ENCODE peak calls at places on chromosomes 1 and 21, in five cellular contexts. D, Q, J, Z and T are unnamed samples. For H3K4me1, the result is how much of the 10 kb centered on the place peaks cover.

GRCh38 chr1:75991497-75992114 is 59.4 kb upstream of the ASB17 start:
- DNase-seq in D (peak), Q (peak), J (no peak), Z (peak), T (peak)

GRCh38 chr1:96579639-96580038 is 141.9 kb upstream of the PTBP2 start:
- DNase-seq in D (no peak), Q (no peak), J (no peak), Z (no peak), T (no peak)

GRCh38 chr1:64487061-64487460 is 17.1 kb downstream of the CACHD1 start:
- DNase-seq in D (no peak), Q (no peak), J (no peak), Z (no peak), T (no peak)

GRCh38 chr21:14864211-14865021 is 200.4 kb downstream of the NRIP1 start:
- DNase-seq in D (peak), Q (peak), J (no peak), Z (no peak), T (peak)

GRCh38 chr1:179288977-179289376 is 4.6 kb upstream of the SOAT1 start:
- DNase-seq in D (no peak), Q (no peak), J (no peak), Z (no peak), T (no peak)

GRCh38 chr1:198605426-198605825 is 33.4 kb upstream of the PTPRC start:
- DNase-seq in D (no peak), Q (no peak), J (no peak), Z (no peak), T (no peak)

GRCh38 chr1:57485643-57486042 is 61.8 kb upstream of the DAB1 start:
- DNase-seq in D (no peak), Q (no peak), J (no peak), Z (no peak), T (no peak)

GRCh38 chr21:36753556-36753955 is 54.6 kb downstream of the SIM2 start:
- DNase-seq in D (no peak), Q (no peak), J (no peak), Z (no peak), T (no peak)

GRCh38 chr1:25700626-25701025 is 84.0 kb downstream of the MAN1C1 start:
- DNase-seq in D (no peak), Q (no peak), J (no peak), Z (no peak), T (peak)

GRCh38 chr1:53545663-53546408 is 86.6 kb downstream of the DMRTB1 start:
- DNase-seq in D (peak), Q (no peak), J (no peak), Z (no peak), T (peak)

GRCh38 chr1:91026777-91027176 is 4.9 kb upstream of the ZNF644 start:
- DNase-seq in D (no peak), Q (no peak), J (no peak), Z (no peak), T (no peak)

GRCh38 chr1:239527046-239527693 is 140.8 kb downstream of the CHRM3 start:
- DNase-seq in D (no peak), Q (no peak), J (no peak), Z (no peak), T (no peak)

GRCh38 chr1:184629261-184629660 is 125.4 kb downstream of the EDEM3 start:
- DNase-seq in D (no peak), Q (no peak), J (no peak), Z (no peak), T (no peak)
- TF ChIP-seq POLR2A in D (no peak), Q (no peak), J (no peak), Z (no peak), T (no peak)

DNA sequence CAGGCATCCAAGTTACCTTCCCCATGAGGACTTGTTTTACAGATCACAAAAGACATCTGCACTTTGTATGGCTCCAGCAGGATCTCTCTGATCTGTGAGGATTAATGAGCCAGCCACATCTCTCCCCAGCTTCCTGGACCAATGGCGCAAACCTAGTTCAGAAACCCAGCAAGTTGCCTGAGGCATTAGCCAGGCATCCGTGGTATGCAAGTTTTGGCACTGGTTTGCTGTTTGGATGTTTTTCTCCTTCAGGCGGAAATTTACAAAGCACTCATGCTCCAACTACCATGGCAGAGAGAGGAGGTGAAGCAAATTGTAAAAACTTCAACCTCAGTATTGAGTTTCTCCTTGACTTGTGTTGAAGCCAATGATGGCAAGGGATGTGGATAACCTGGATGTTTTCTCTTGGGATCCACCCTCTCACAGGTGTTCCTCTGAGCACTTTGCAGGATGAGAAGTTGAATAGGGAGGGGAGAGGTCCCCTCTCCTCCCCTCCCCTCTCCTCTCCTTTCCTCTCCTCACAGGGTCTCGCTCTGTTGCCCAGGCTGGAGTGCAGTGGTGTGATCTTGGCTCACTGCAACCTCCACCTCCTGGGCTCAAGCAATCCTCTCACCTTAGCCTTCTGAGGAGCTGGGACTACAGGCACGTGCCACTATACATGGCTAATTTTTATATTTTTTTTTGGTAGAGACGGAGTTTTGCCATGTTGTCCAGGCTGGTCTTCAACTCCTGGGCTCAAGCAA is 25.6 kb upstream of the ENO1 start:
- DNase-seq in D (peak), Q (no peak), J (no peak), Z (no peak), T (no peak)
- H3K27ac ChIP-seq in D (no peak), Q (no peak), J (peak), Z (peak), T (no peak)

GRCh38 chr1:201883266-201883665 is 5.4 kb upstream of the SHISA4 start:
- DNase-seq in D (no peak), Q (no peak), J (peak), Z (no peak), T (no peak)

GRCh38 chr1:201883786-201884185 is 4.9 kb upstream of the SHISA4 start:
- DNase-seq in D (peak), Q (no peak), J (peak), Z (no peak), T (peak)

GRCh38 chr1:201881617-201882016 is 7.1 kb upstream of the SHISA4 start:
- DNase-seq in D (no peak), Q (no peak), J (peak), Z (no peak), T (no peak)

GRCh38 chr1:201880928-201881571 is 7.6 kb upstream of the SHISA4 start:
- DNase-seq in D (no peak), Q (no peak), J (peak), Z (no peak), T (no peak)

GRCh38 chr1:201882665-201883132 is 6.0 kb upstream of the SHISA4 start:
- DNase-seq in D (no peak), Q (no peak), J (peak), Z (no peak), T (no peak)
- H3K4me1 ChIP-seq in D (under half), Q (under half), J (under half), Z (under half), T (under half)

GRCh38 chr1:74363220-74363619 is 128.0 kb downstream of the TNNI3K start:
- DNase-seq in D (no peak), Q (no peak), J (no peak), Z (no peak), T (peak)
- TF ChIP-seq POLR2A in D (no peak), Q (no peak), J (no peak), Z (no peak), T (no peak)

DNA sequence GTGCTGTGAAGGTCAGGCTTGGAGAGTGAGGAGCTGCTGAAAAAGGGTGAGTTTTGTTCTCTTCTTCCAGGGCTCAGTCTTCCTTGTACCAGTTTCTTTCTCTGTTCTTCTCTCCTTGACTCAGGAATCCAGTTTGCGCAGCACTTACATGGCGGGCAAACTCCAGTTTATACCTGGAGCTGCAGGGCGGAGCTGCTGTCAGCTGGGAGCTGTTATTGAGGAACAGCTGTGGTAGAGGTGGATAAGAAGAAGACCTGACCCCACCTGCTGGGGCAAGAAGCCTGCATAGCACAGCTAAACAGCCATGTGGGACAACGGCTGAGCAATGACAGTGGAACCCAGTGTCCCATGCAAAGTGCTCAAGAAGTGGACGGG is 46.2 kb downstream of the GALNT2 start:
- DNase-seq in D (no peak), Q (no peak), J (no peak), Z (no peak), T (no peak)
- H3K27ac ChIP-seq in D (peak), Q (peak), J (peak), Z (no peak), T (peak)

DNA sequence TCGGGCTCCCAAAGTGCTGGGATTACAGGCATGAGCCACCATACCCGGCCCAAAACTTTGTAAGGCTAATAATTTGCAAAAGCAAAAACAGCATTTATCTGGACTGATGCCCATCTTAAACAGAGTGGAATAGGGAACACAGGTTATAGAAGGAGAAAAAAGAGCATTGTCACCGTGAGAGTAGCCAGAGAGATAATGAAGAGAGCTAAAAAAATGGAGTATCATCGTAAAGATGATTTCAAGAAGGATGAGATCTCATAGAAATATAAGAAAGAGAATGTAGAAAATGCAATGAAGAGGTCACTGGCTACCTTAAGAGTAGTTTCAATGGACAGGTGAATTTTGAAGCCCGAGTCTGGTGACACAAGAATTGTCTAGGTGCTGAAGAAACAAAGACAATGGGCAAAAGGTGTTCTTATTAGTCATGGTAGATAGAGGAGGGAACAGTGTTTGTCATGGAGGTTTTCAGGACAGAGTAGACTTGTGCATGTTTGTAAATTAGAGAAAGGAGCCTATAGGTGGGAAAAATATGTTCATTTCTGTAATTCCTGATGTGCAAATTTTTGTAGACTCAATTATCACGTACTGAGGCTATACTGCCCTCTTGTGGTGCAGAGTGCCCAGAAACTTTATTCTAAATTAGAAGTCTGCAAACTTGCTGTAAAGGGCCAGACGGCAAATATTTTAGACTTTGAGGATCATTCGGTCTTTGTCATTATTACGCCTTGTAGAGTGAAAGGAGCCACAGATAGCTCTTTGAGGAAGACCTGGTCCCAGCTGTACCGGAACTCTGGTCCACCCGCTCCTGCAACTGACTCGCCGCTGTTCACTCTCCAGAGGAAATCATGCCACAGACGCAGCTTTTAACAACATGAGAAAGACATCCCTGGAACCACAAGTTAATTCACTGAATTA is 8.1 kb upstream of the TMEM183A start:
- DNase-seq in D (peak), Q (peak), J (no peak), Z (no peak), T (peak)
- H3K4me1 ChIP-seq in D (under half), Q (under half), J (under half), Z (under half), T (under half)

DNA sequence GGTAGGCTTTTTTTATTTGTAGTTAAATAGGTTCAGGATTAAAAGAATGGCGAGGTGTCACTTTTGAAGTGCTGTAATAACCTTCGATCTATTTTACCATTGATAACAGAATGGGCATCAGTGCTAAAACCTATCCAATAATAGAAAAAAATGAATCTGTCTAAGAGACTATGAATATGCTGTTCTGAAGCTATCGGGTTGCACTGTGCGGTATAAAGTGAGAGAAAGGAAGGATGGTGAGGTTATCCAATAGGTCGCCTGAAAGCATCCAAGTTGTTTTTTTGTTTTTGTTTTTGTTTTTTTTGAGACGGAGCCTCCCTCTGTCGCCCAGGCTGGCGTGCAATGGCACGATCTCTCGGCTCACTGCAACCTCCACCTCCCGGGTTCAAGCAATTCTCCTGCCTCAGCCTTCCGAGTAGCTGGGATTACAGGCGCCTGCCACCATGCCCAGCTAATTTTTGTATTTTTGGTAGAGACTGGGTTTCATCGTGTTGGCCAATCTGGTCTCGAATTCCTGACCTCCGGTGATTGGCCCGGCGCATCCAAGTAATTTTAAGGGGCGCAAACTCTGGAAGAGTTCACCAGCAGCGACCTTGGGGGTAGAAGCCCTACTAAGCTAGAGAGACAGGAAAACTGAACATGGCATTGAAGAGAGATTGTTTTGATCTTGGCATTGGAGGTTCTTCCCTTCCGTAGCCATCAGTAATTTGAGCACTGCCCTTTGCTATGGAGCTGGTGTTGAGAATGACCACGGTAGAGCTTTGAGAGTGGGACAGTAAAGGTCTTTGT is 8.7 kb upstream of the MDM4 start:
- DNase-seq in D (no peak), Q (peak), J (no peak), Z (no peak), T (no peak)
- TF ChIP-seq POLR2A in D (no peak), Q (no peak), J (no peak), Z (no peak), T (no peak)

GRCh38 chr1:101257500-101258325 is 20.9 kb downstream of the S1PR1 start:
- DNase-seq in D (no peak), Q (no peak), J (no peak), Z (no peak), T (no peak)
- H3K27ac ChIP-seq in D (no peak), Q (no peak), J (no peak), Z (peak), T (no peak)

DNA sequence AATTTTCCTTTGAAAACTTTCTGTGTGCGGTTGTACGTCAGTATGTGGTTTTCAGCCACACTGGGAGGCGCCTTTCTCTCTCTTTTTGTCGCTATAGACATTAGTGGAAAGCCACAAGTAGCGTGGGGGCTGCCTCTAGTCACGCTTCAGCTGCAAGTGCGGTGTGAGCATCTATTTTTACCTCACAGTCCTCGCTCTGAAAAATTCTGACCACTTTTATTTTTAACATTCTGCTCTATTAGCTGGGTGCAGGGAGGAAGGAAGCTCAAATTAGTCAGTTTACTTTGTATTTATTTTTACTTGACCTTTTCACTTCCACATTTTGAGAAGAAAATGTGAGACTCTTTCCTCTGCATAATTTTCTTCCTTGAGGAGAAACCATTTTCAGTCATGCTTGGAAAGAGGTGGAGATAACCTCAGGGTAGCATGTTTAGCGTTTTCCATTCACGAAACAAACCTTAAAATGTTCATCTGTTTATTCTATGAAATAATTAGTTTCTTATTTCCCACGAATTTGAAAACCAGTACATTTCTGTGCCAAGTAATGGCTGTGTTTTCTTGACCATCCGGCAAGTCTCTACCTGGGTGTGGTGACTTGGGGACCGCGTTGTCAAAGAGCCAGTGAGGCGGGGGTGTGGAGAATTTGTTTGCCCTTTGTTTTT is 35.6 kb downstream of the ADARB1 start:
- DNase-seq in D (no peak), Q (no peak), J (no peak), Z (no peak), T (no peak)
- H3K4me1 ChIP-seq in D (under half), Q (under half), J (under half), Z (under half), T (under half)

DNA sequence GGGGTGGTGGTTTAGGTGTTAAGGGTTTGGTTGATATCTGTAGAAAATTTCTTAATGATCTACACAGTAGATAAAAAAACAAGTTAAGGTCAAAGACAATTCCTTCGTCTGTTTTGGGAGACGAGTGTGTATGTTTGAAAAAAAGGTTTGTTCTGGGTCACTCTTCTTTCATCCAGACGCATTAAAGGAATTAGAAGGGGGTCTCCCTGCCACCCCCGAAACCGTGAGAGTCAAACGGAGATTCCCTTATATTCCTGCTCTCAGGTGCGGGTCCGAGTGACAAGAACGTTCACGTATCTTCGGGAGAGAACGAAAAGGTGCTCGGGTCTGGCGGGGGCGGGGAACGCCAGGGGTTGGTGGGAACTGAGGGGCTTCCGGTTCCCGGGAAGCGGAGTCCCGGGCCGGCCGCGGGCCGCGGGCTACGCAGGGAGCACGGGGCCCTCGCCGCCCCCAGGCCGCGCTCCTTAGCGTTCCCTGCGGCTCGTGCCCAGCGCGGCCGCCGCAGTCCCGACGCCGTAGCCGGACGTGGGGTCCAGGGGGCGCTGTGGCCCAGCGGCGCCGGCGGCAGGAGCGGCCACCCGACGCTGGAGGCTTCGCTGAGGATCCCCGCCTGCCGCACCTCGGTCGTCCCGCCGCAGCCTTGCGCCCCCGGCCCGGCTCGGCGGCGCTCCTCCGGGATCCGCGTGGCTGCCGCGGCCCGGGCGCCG is at the start of gene ZFYVE9:
- DNase-seq in D (peak), Q (peak), J (no peak), Z (peak), T (peak)
- TF ChIP-seq POLR2A in D (peak), Q (no peak), J (peak), Z (peak), T (no peak)